ENCODE peak calls at places on chromosomes 7 and 10, in ten cellular contexts. T is iPS DF 6.9; J is NCI-H1930; S is stomach; A is stimulated activated CD8-positive, alpha-beta memory T cell treated with anti-CD3 and anti-CD28 coated beads, Interleukin-4, amount 100 ng/mL, for 48 hours; H is psoas muscle; V is activated T-cell treated with anti-CD3 and anti-CD28 coated beads for 48 hours; E is activated CD4-positive, alpha-beta T cell treated with anti-CD3 and anti-CD28 coated beads for 24 hours; B is cardiac muscle cell; Y is stimulated activated CD4-positive, alpha-beta T cell treated with anti-CD3 and anti-CD28 coated beads, TNF-alpha, amount 100 ng/mL, for 4 hours. G is an unnamed sample.

GRCh38 chr7:30464231-30464660 is 14.3 kb downstream of the NOD1 start:
- DNase-seq in T (no peak), J (no peak), S (no peak), A (no peak), H (no peak), V (no peak), E (no peak), B (no peak), Y (no peak), G (no peak)

GRCh38 chr7:120089968-120090367 is 183.0 kb upstream of the KCND2 start:
- DNase-seq in T (no peak), J (no peak), S (no peak), A (no peak), H (no peak), V (no peak), E (no peak), B (no peak), Y (no peak), G (peak)

GRCh38 chr10:115861864-115862263 is 411.1 kb downstream of the GFRA1 start:
- DNase-seq in T (no peak), J (no peak), S (no peak), A (no peak), H (no peak), V (no peak), E (no peak), B (no peak), Y (no peak), G (no peak)

GRCh38 chr10:76492026-76492425 is 1060.6 kb downstream of the LRMDA start:
- DNase-seq in T (no peak), J (no peak), S (no peak), A (no peak), H (no peak), V (no peak), E (no peak), B (no peak), Y (no peak), G (no peak)

GRCh38 chr10:89555688-89556445 is 20.5 kb upstream of the SLC16A12 start:
- DNase-seq in T (no peak), J (no peak), S (no peak), A (no peak), H (no peak), V (no peak), E (no peak), B (no peak), Y (no peak), G (peak)

GRCh38 chr7:93036807-93037206 is 81.0 kb downstream of the SAMD9 start:
- DNase-seq in T (no peak), J (no peak), S (no peak), A (no peak), H (no peak), V (peak), E (no peak), B (no peak), Y (no peak), G (no peak)

GRCh38 chr10:110239892-110240291 is 32.5 kb downstream of the MXI1 start:
- DNase-seq in T (no peak), J (no peak), S (no peak), A (no peak), H (no peak), V (no peak), E (no peak), B (no peak), Y (no peak), G (no peak)

GRCh38 chr10:30781571-30782542 is 152.3 kb upstream of the LYZL2 start:
- DNase-seq in T (no peak), J (no peak), S (no peak), A (no peak), H (no peak), V (no peak), E (no peak), B (no peak), Y (no peak), G (peak)

GRCh38 chr10:1610986-1611770 is 126.1 kb downstream of the ADARB2 start:
- DNase-seq in T (no peak), J (no peak), S (no peak), A (no peak), H (no peak), V (no peak), E (no peak), B (no peak), Y (no peak), G (no peak)

GRCh38 chr10:97543025-97543546 is 29.5 kb upstream of the ANKRD2 start:
- DNase-seq in T (no peak), J (no peak), S (peak), A (peak), H (peak), V (peak), E (peak), B (no peak), Y (peak), G (no peak)

GRCh38 chr7:45055016-45055415 is 33.8 kb downstream of the NACAD start:
- DNase-seq in T (no peak), J (no peak), S (no peak), A (no peak), H (no peak), V (no peak), E (no peak), B (no peak), Y (no peak), G (no peak)

GRCh38 chr10:60517805-60518204 is 128.1 kb upstream of the ANK3 start:
- DNase-seq in T (no peak), J (no peak), S (no peak), A (no peak), H (no peak), V (no peak), E (no peak), B (no peak), Y (no peak), G (no peak)

GRCh38 chr7:74656421-74656910 is 1.1 kb upstream of the GTF2I start:
- DNase-seq in T (no peak), J (no peak), S (peak), A (peak), H (peak), V (peak), E (peak), B (peak), Y (peak), G (peak)

GRCh38 chr10:121751191-121751760 is 153.0 kb upstream of the FGFR2 start:
- DNase-seq in T (no peak), J (no peak), S (no peak), A (no peak), H (no peak), V (no peak), E (no peak), B (no peak), Y (no peak), G (no peak)

GRCh38 chr7:92402920-92403759 is 44.1 kb upstream of the GATAD1 start:
- DNase-seq in T (no peak), J (no peak), S (no peak), A (no peak), H (no peak), V (no peak), E (no peak), B (peak), Y (no peak), G (no peak)

GRCh38 chr7:131556055-131556911 is at the start of gene PODXL:
- DNase-seq in T (no peak), J (peak), S (peak), A (peak), H (peak), V (peak), E (peak), B (peak), Y (peak), G (peak)

GRCh38 chr7:2313450-2314208 is 612 bp downstream of the SNX8 start:
- DNase-seq in T (no peak), J (no peak), S (peak), A (no peak), H (no peak), V (no peak), E (no peak), B (no peak), Y (peak), G (no peak)

GRCh38 chr7:152354061-152354460 is 81.7 kb downstream of the KMT2C start:
- DNase-seq in T (no peak), J (no peak), S (no peak), A (no peak), H (no peak), V (no peak), E (no peak), B (no peak), Y (no peak), G (no peak)

GRCh38 chr7:100154651-100155491 is 3.7 kb downstream of the TRAPPC14 start:
- DNase-seq in T (no peak), J (no peak), S (no peak), A (no peak), H (no peak), V (no peak), E (no peak), B (no peak), Y (no peak), G (no peak)

GRCh38 chr7:40799-41750 is 151.3 kb upstream of the FAM20C start:
- DNase-seq in T (no peak), J (no peak), S (peak), A (peak), H (peak), V (no peak), E (no peak), B (no peak), Y (no peak), G (no peak)

GRCh38 chr7:105585850-105586500 is 4.7 kb upstream of the EFCAB10 start:
- DNase-seq in T (no peak), J (no peak), S (no peak), A (no peak), H (no peak), V (no peak), E (no peak), B (no peak), Y (no peak), G (no peak)

GRCh38 chr7:112103246-112103645 is 103.0 kb downstream of the DOCK4 start:
- DNase-seq in T (no peak), J (no peak), S (no peak), A (no peak), H (no peak), V (no peak), E (no peak), B (no peak), Y (no peak), G (no peak)

GRCh38 chr10:73788864-73789658 is 3.7 kb downstream of the ZSWIM8 start:
- DNase-seq in T (no peak), J (no peak), S (no peak), A (no peak), H (no peak), V (no peak), E (no peak), B (no peak), Y (no peak), G (no peak)

GRCh38 chr10:1122349-1122748 is 66.2 kb downstream of the WDR37 start:
- DNase-seq in T (no peak), J (no peak), S (no peak), A (no peak), H (no peak), V (no peak), E (no peak), B (no peak), Y (no peak), G (no peak)

G was measured in WTC11.